ENCODE peak calls at places on chromosomes 2 and 18, in eight cellular contexts. Z, M, K, F, P, Y, U and W are unnamed samples.

GRCh38 chr2:124261456-124261855 is 236.4 kb downstream of the CNTNAP5 start:
- DNase-seq in P (no peak), K (no peak), F (no peak), M (no peak), Z (no peak), Y (no peak), U (no peak), W (no peak)

GRCh38 chr2:25306767-25307368 is 34.9 kb downstream of the DNMT3A start:
- DNase-seq in M (no peak), F (no peak), Z (no peak), U (no peak), P (peak; percentile 40), K (no peak), Y (no peak), W (no peak)

GRCh38 chr18:303578-303977 is 35.7 kb upstream of the THOC1 start:
- DNase-seq in P (no peak), F (no peak), Y (no peak), K (no peak), M (no peak), Z (no peak), U (no peak), W (no peak)

GRCh38 chr2:212387146-212387545 is 151.5 kb downstream of the ERBB4 start:
- DNase-seq in U (no peak), F (no peak), M (no peak), K (no peak), Z (no peak), P (no peak), Y (no peak), W (no peak)

GRCh38 chr2:5937865-5938565 is 245.8 kb downstream of the SOX11 start:
- DNase-seq in Y (no peak), U (peak; percentile 47), F (no peak), Z (no peak), M (no peak), K (no peak), P (no peak), W (no peak)

GRCh38 chr2:128325665-128326181 is 7.1 kb upstream of the HS6ST1 start:
- DNase-seq in Y (peak; percentile 48), P (peak; percentile 73), M (peak; percentile 60), U (no peak), Z (no peak), F (peak; percentile 85), K (no peak), W (no peak)

GRCh38 chr2:219486424-219486959 is 12.2 kb upstream of the GMPPA start:
- DNase-seq in K (no peak), F (no peak), Y (no peak), M (no peak), P (no peak), Z (no peak), U (no peak), W (no peak)

GRCh38 chr18:6755107-6755506 is 25.6 kb downstream of the ARHGAP28 start:
- DNase-seq in K (no peak), U (no peak), F (no peak), Y (no peak), M (no peak), P (no peak), Z (no peak), W (no peak)

GRCh38 chr2:36780231-36780808 is 83.8 kb downstream of the VIT start:
- DNase-seq in M (no peak), P (peak; percentile 27), K (no peak), Z (peak; percentile 51), Y (no peak), F (no peak), U (no peak), W (peak; percentile 27)

GRCh38 chr2:176814740-176815367 is 397.7 kb upstream of the HNRNPA3 start:
- DNase-seq in F (no peak), M (no peak), U (no peak), Y (no peak), K (no peak), P (no peak), Z (peak; percentile 10), W (no peak)

GRCh38 chr2:238521870-238522269 is 95.1 kb downstream of the ASB1 start:
- DNase-seq in K (no peak), P (no peak), M (no peak), U (no peak), F (no peak), Y (no peak), Z (no peak), W (no peak)

GRCh38 chr2:60331106-60331809 is 222.2 kb downstream of the BCL11A start:
- DNase-seq in K (no peak), Z (no peak), M (no peak), Y (no peak), P (no peak), F (no peak), U (no peak), W (no peak)

GRCh38 chr2:119350311-119350998 is 16.2 kb downstream of the C2orf76 start:
- DNase-seq in Y (no peak), F (no peak), M (no peak), U (no peak), Z (no peak), K (no peak), P (no peak), W (no peak)

GRCh38 chr18:12015697-12016062 is 34.4 kb downstream of the IMPA2 start:
- DNase-seq in Y (no peak), P (peak; percentile 48), U (no peak), M (peak; percentile 86), Z (no peak), F (peak; percentile 90), K (no peak), W (no peak)

GRCh38 chr2:50513724-50514123 is 518.2 kb downstream of the NRXN1 start:
- DNase-seq in Y (no peak), K (no peak), U (no peak), Z (no peak), M (no peak), P (no peak), F (no peak), W (no peak)

GRCh38 chr2:103289101-103289725 is 527.4 kb downstream of the TMEM182 start:
- DNase-seq in M (no peak), K (no peak), F (no peak), U (no peak), P (no peak), Z (no peak), Y (no peak), W (no peak)

GRCh38 chr2:103284750-103285149 is 522.9 kb downstream of the TMEM182 start:
- DNase-seq in Z (no peak), M (no peak), U (no peak), Y (no peak), F (no peak), K (no peak), P (no peak), W (no peak)

GRCh38 chr2:103285354-103285753 is 523.5 kb downstream of the TMEM182 start:
- DNase-seq in K (no peak), Y (no peak), P (no peak), F (no peak), Z (no peak), M (no peak), U (no peak), W (no peak)
- TF ChIP-seq POLR2AphosphoS5 in K (no peak), Y (no peak), P (no peak), F (no peak), Z (no peak), M (no peak), U (no peak), W (no peak)

GRCh38 chr18:51107594-51108305 is 77.7 kb downstream of the SMAD4 start:
- DNase-seq in F (no peak), P (no peak), U (no peak), M (no peak), K (no peak), Y (no peak), Z (no peak), W (no peak)

GRCh38 chr18:51108330-51108729 is 78.3 kb downstream of the SMAD4 start:
- DNase-seq in Z (no peak), U (no peak), Y (no peak), F (no peak), K (no peak), M (no peak), P (no peak), W (no peak)

GRCh38 chr18:51107082-51107481 is 77.1 kb downstream of the SMAD4 start:
- DNase-seq in Y (no peak), Z (no peak), P (no peak), M (no peak), K (no peak), F (no peak), U (no peak), W (no peak)

GRCh38 chr18:51110073-51110797 is 80.2 kb downstream of the SMAD4 start:
- DNase-seq in P (peak; percentile 35), M (peak; percentile 71), Y (peak; percentile 63), F (peak; percentile 73), U (peak; percentile 95), K (peak; percentile 98), Z (peak; percentile 15), W (peak; percentile 87)
- TF ChIP-seq POLR2A in P (no peak), M (no peak), Y (no peak), F (no peak), U (no peak), K (no peak), Z (no peak), W (no peak)

DNA sequence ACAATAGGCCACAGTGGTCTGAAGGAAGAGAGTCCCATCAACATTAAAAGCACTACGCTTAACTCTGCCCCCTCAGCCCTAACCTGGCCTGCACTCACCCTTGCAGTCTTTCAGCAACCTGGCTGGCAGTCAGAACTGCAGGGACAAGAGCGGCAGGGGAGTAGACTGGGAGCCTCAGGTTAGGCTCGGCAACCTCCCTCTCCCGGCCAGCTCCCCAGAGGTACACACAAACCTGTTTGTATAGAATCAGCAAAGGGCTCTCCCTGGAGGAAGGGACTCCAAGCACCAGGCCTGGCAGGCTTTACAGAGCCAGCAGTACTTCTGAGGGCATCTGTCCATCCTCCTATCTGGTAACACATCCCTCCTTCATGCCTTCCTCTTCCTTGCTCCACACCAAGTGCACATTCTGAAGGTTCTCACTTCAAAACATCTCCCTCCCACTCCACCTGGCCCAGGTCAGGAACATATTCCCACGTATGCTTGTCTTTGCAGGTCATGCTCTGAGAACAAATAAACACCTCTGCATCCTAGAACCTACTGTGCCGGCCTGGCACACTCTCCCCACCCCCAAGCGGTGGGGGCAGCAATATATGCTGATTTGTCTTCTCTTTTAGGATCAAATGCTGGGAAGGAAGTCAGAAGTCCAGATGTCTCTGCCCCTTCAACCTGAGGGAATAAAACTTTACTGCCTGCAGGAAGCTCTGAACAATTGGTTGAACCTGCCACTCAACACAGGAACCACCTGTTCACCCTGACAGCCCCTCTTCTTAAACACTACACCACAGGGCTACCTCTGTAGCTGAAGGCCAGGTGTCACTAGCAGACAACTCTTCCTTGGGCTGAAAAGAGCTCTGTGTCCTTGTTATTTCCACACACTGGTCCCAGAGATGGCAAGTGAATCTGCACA is 12.6 kb upstream of the SFXN5 start:
- DNase-seq in M (no peak), Y (no peak), U (no peak), F (no peak), P (no peak), Z (no peak), K (no peak), W (no peak)
- TF ChIP-seq POLR2AphosphoS5 in M (no peak), Y (no peak), U (no peak), F (no peak), P (no peak), Z (no peak), K (no peak), W (no peak)

GRCh38 chr2:95389256-95390119 is 13.0 kb upstream of the FAHD2A start:
- DNase-seq in K (peak; percentile 89), M (peak; percentile 67), F (peak; percentile 81), P (no peak), Z (no peak), U (peak; percentile 93), Y (peak; percentile 67), W (peak; percentile 78)
- TF ChIP-seq POLR2A in K (no peak), M (no peak), F (no peak), P (no peak), Z (no peak), U (no peak), Y (no peak), W (no peak)